ENCODE peak calls at places on chromosomes 4 and X, in six cellular contexts. Z is H7; W is NCI-H1105 treated with DMSO at 0.1 percent for 48 hours; E is AG10803; V is ACHN; J is CD8-positive, alpha-beta T cell. G is an unnamed sample.

GRCh38 chr4:139568206-139568969 is 12.4 kb upstream of the SETD7 start:
- DNase-seq in Z (no peak), W (no peak), E (no peak), V (no peak), J (no peak), G (peak)

GRCh38 chrX:110131031-110131430 is 128.1 kb downstream of the TMEM164 start:
- DNase-seq in Z (no peak), W (no peak), E (no peak), V (no peak), J (no peak), G (no peak)

GRCh38 chr4:123462007-123462406 is 65.4 kb downstream of the SPRY1 start:
- DNase-seq in Z (no peak), W (no peak), E (no peak), V (no peak), J (no peak), G (no peak)

GRCh38 chr4:3112241-3112978 is 37.9 kb downstream of the HTT start:
- DNase-seq in Z (no peak), W (no peak), E (no peak), V (no peak), J (no peak), G (no peak)

GRCh38 chr4:140856692-140857091 is 100.5 kb upstream of the TBC1D9 start:
- DNase-seq in Z (peak), W (peak), E (peak), V (no peak), J (no peak), G (peak)

GRCh38 chr4:176277162-176277904 is 8.3 kb upstream of the ASB5 start:
- DNase-seq in Z (peak), W (peak), E (peak), V (peak), J (no peak), G (peak)

GRCh38 chrX:66030505-66031317 is 9.2 kb downstream of the VSIG4 start:
- DNase-seq in Z (no peak), W (no peak), E (peak), V (peak), J (no peak), G (peak)

GRCh38 chr4:107774681-107775080 is 50.1 kb upstream of the SGMS2 start:
- DNase-seq in Z (no peak), W (no peak), E (no peak), V (no peak), J (no peak), G (no peak)

GRCh38 chrX:129823115-129823514 is 20.6 kb downstream of the ZDHHC9 start:
- DNase-seq in Z (peak), W (peak), E (peak), V (peak), J (peak), G (peak)

GRCh38 chr4:24472514-24473308 is 111.6 kb downstream of the DHX15 start:
- DNase-seq in Z (peak), W (peak), E (peak), V (peak), J (peak), G (peak)

GRCh38 chr4:129167640-129168260 is 71.8 kb downstream of the C4orf33 start:
- DNase-seq in Z (no peak), W (no peak), E (no peak), V (no peak), J (no peak), G (peak)

GRCh38 chr4:181659202-181659601 is 584.0 kb upstream of the TENM3 start:
- DNase-seq in Z (no peak), W (no peak), E (peak), V (no peak), J (no peak), G (no peak)

GRCh38 chr4:48653217-48654014 is 126.7 kb downstream of the FRYL start:
- DNase-seq in Z (no peak), W (no peak), E (peak), V (no peak), J (no peak), G (no peak)

GRCh38 chrX:78625292-78625909 is 33.7 kb downstream of the RTL3 start:
- DNase-seq in Z (no peak), W (no peak), E (no peak), V (no peak), J (no peak), G (no peak)

GRCh38 chr4:2598661-2599654 is 62.5 kb downstream of the FAM193A start:
- DNase-seq in Z (peak), W (no peak), E (no peak), V (no peak), J (peak), G (no peak)

GRCh38 chr4:108313546-108314339 is 145.0 kb upstream of the LEF1 start:
- DNase-seq in Z (no peak), W (no peak), E (no peak), V (no peak), J (no peak), G (no peak)

GRCh38 chrX:103879339-103879738 is 47.3 kb upstream of the RAB9B start:
- DNase-seq in Z (no peak), W (no peak), E (peak), V (peak), J (no peak), G (no peak)

GRCh38 chr4:20723019-20723418 is 22.8 kb downstream of the PACRGL start:
- DNase-seq in Z (no peak), W (no peak), E (peak), V (no peak), J (no peak), G (no peak)

GRCh38 chrX:12988797-12989196 is 13.9 kb downstream of the TMSB4X start:
- DNase-seq in Z (no peak), W (peak), E (peak), V (peak), J (no peak), G (no peak)

GRCh38 chrX:46381630-46382029 is 163.6 kb downstream of the ZNF674 start:
- DNase-seq in Z (no peak), W (peak), E (peak), V (peak), J (peak), G (peak)

GRCh38 chr4:24582235-24582863 is 2.0 kb downstream of the DHX15 start:
- DNase-seq in Z (peak), W (no peak), E (no peak), V (no peak), J (no peak), G (no peak)

GRCh38 chr4:23260510-23260909 is 567.8 kb downstream of the GBA3 start:
- DNase-seq in Z (no peak), W (no peak), E (no peak), V (no peak), J (no peak), G (no peak)

GRCh38 chr4:61657016-61657415 is 456.9 kb downstream of the ADGRL3 start:
- DNase-seq in Z (no peak), W (no peak), E (no peak), V (no peak), J (no peak), G (no peak)

GRCh38 chrX:154805696-154806091 is 409 bp upstream of the MPP1 start:
- DNase-seq in Z (no peak), W (peak), E (peak), V (peak), J (no peak), G (no peak)

GRCh38 chr4:89307446-89308160 is at the start of gene GPRIN3:
- DNase-seq in Z (peak), W (peak), E (peak), V (no peak), J (peak), G (peak)

GRCh38 chr4:39151120-39151713 is 31.1 kb upstream of the WDR19 start:
- DNase-seq in Z (no peak), W (no peak), E (peak), V (no peak), J (no peak), G (no peak)

GRCh38 chr4:39446842-39447573 is 11.7 kb downstream of the RPL9 start:
- DNase-seq in Z (peak), W (no peak), E (peak), V (no peak), J (peak), G (peak)

GRCh38 chr4:69239777-69240176 is 25.2 kb upstream of the UGT2B11 start:
- DNase-seq in Z (no peak), W (no peak), E (no peak), V (no peak), J (no peak), G (no peak)

GRCh38 chr4:41427306-41427882 is 110.6 kb upstream of the LIMCH1 start:
- DNase-seq in Z (no peak), W (no peak), E (no peak), V (no peak), J (no peak), G (no peak)

GRCh38 chr4:98794565-98795205 is 134.2 kb downstream of the EIF4E start:
- DNase-seq in Z (no peak), W (no peak), E (peak), V (no peak), J (no peak), G (no peak)

GRCh38 chr4:4456351-4456750 is 69.4 kb downstream of the NSG1 start:
- DNase-seq in Z (no peak), W (no peak), E (no peak), V (no peak), J (no peak), G (no peak)

G was measured in iPS-NIHi11.